ENCODE peak calls at places on chromosomes 2 and 18, in five cellular contexts. C is left ventricle myocardium inferior, W is Peyer's patch, G is esophagus squamous epithelium, Z is tibial nerve. P is an unnamed sample.
A peak's percentile ranks its signal among the peaks of the same experiment; 100 is the strongest.

GRCh38 chr2:131659168-131659572 is 131.5 kb downstream of the CCDC74A start:
- DNase-seq in W (no peak), G (no peak), Z (no peak), C (no peak), P (no peak)

GRCh38 chr2:229376866-229377265 is 105.8 kb upstream of the PID1 start:
- DNase-seq in W (no peak), G (no peak), Z (no peak), C (no peak), P (no peak)

GRCh38 chr2:108399479-108399878 is 21.7 kb downstream of the SULT1C4 start:
- DNase-seq in G (no peak), C (no peak), W (no peak), Z (no peak), P (no peak)

GRCh38 chr2:19900536-19901200 is 1.1 kb downstream of the TTC32 start:
- DNase-seq in C (no peak), G (no peak), Z (no peak), W (no peak), P (peak; percentile 59)

GRCh38 chr2:167212054-167212648 is 323.9 kb downstream of the XIRP2 start:
- DNase-seq in Z (peak; percentile 78), W (no peak), C (no peak), G (no peak), P (peak; percentile 8)

GRCh38 chr2:128422571-128422970 is 103.9 kb upstream of the HS6ST1 start:
- DNase-seq in W (peak; percentile 11), Z (no peak), G (no peak), C (no peak), P (no peak)

GRCh38 chr2:32464441-32464840 is 107.6 kb downstream of the BIRC6 start:
- DNase-seq in Z (no peak), W (no peak), G (no peak), C (no peak), P (no peak)

GRCh38 chr2:161905389-161906046 is 168.5 kb downstream of the DPP4 start:
- DNase-seq in Z (no peak), G (no peak), W (no peak), C (no peak), P (peak; percentile 21)

GRCh38 chr2:88099798-88100488 is 27.9 kb downstream of the FABP1 start:
- DNase-seq in C (no peak), W (no peak), Z (no peak), G (no peak), P (no peak)

GRCh38 chr18:8257851-8258434 is 351.3 kb upstream of the RAB12 start:
- DNase-seq in C (no peak), W (no peak), Z (no peak), G (no peak), P (no peak)

GRCh38 chr2:175585531-175585930 is 404.0 kb upstream of the ATP5MC3 start:
- DNase-seq in Z (no peak), C (no peak), W (no peak), G (no peak), P (no peak)

GRCh38 chr2:14587119-14587518 is 45.4 kb upstream of the LRATD1 start:
- DNase-seq in Z (no peak), G (no peak), C (no peak), W (no peak), P (no peak)
- H3K4me1 ChIP-seq in Z (no peaks in the 10 kb centered on the region), G (no peaks in the 10 kb centered on the region), C (no peaks in the 10 kb centered on the region), W (no peaks in the 10 kb centered on the region), P (no peaks in the 10 kb centered on the region)

GRCh38 chr18:58909521-58909920 is 44.8 kb downstream of the ZNF532 start:
- DNase-seq in Z (no peak), G (no peak), C (no peak), W (peak; percentile 26), P (no peak)
- H3K27ac ChIP-seq in Z (peak overlapping the region; percentile 84), G (no peak overlapping the region), C (peak overlapping the region; percentile 84), W (no peak overlapping the region), P (no peak overlapping the region)

GRCh38 chr18:25289040-25289631 is 62.8 kb downstream of the ZNF521 start:
- DNase-seq in W (no peak), G (no peak), C (no peak), Z (peak; percentile 43), P (no peak)
- H3K4me1 ChIP-seq in W (no peaks in the 10 kb centered on the region), G (no peaks in the 10 kb centered on the region), C (peaks cover 53% of the 10 kb centered on the region), Z (peaks cover 2% of the 10 kb centered on the region), P (no peaks in the 10 kb centered on the region)

GRCh38 chr18:55007582-55007981 is 48.3 kb upstream of the CCDC68 start:
- DNase-seq in C (no peak), Z (no peak), G (no peak), W (no peak), P (no peak)
- H3K27ac ChIP-seq in C (no peak overlapping the region), Z (no peak overlapping the region), G (no peak overlapping the region), W (no peak overlapping the region), P (no peak overlapping the region)

GRCh38 chr2:200367155-200367554 is 60.7 kb downstream of the SPATS2L start:
- DNase-seq in G (no peak), C (no peak), W (no peak), Z (peak; percentile 48), P (no peak)
- H3K4me1 ChIP-seq in G (no peaks in the 10 kb centered on the region), C (peaks cover 7% of the 10 kb centered on the region), W (no peaks in the 10 kb centered on the region), Z (peaks cover 5% of the 10 kb centered on the region), P (no peaks in the 10 kb centered on the region)

DNA sequence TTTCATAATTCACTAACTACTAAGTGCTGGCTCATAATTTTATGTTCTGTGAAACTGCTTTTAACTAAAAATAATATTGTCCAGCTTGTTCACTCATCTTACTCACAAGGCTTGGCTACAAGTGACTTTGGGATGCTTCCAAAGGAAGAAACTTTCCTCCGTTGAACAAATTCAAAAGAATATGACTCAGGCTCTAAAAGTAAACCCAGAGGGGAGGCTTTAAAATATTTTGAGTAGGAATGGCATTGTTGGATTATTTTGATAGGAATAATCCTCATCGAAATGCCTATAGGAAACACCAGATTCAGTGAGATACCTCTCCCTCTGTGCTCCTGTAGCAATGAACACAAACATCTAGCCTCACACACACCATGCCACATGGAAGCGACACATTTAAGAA is 25.2 kb upstream of the TLK1 start:
- DNase-seq in W (no peak), C (no peak), Z (no peak), G (no peak), P (no peak)
- H3K27ac ChIP-seq in W (no peak overlapping the region), C (no peak overlapping the region), Z (no peak overlapping the region), G (no peak overlapping the region), P (no peak overlapping the region)

GRCh38 chr2:98704499-98705332 is 26.2 kb downstream of the MGAT4A start:
- DNase-seq in C (no peak), Z (no peak), W (peak; percentile 73), G (no peak), P (no peak)

GRCh38 chr2:98701230-98701629 is 29.7 kb downstream of the MGAT4A start:
- DNase-seq in G (no peak), W (no peak), C (no peak), Z (no peak), P (no peak)

GRCh38 chr2:98702896-98703620 is 27.9 kb downstream of the MGAT4A start:
- DNase-seq in C (no peak), W (no peak), G (no peak), Z (no peak), P (no peak)

GRCh38 chr2:98703738-98704137 is 27.2 kb downstream of the MGAT4A start:
- DNase-seq in C (no peak), G (no peak), W (no peak), Z (no peak), P (no peak)

GRCh38 chr2:98702127-98702802 is 28.7 kb downstream of the MGAT4A start:
- DNase-seq in G (no peak), Z (no peak), W (peak; percentile 88), C (peak; percentile 31), P (no peak)
- H3K4me1 ChIP-seq in G (peaks cover 8% of the 10 kb centered on the region), Z (peaks cover 27% of the 10 kb centered on the region), W (peaks cover 29% of the 10 kb centered on the region), C (peaks cover 98% of the 10 kb centered on the region), P (peaks cover 69% of the 10 kb centered on the region)

P was measured in CD8-positive, alpha-beta memory T cell.